ENCODE peak calls at places on chromosomes 1 and 21, in nine cellular contexts. M is heart left ventricle, W is NB4, L is IMR-90, K is ovary, R is GM12878, P is adrenal gland, O is gastrocnemius medialis, V is right lobe of liver. A is an unnamed sample.
A peak's percentile ranks its signal among the peaks of the same experiment; 100 is the strongest.

GRCh38 chr1:201166964-201167624 is 12.8 kb upstream of the TMEM9 start:
- DNase-seq in M (no peak), W (no peak), L (no peak), K (no peak), R (no peak), P (no peak), O (no peak), V (no peak), A (peak; percentile 56)

GRCh38 chr21:41953249-41953830 is 478 bp downstream of the C2CD2 start:
- DNase-seq in M (peak; percentile 50), W (no peak), L (no peak), K (peak; percentile 65), R (no peak), P (no peak), O (no peak), V (no peak), A (no peak)

GRCh38 chr1:230155021-230155420 is 88.0 kb downstream of the GALNT2 start:
- DNase-seq in M (no peak), W (no peak), L (no peak), K (no peak), R (no peak), P (no peak), O (no peak), V (no peak), A (no peak)

GRCh38 chr1:68358439-68358838 is 91.3 kb downstream of the RPE65 start:
- DNase-seq in M (peak; percentile 34), W (no peak), L (peak; percentile 8), K (no peak), R (no peak), P (no peak), O (no peak), V (no peak), A (no peak)

GRCh38 chr1:168598963-168599362 is 22.6 kb downstream of the XCL1 start:
- DNase-seq in M (no peak), W (no peak), L (no peak), K (no peak), R (no peak), P (no peak), O (no peak), V (no peak), A (no peak)

GRCh38 chr1:196531737-196532514 is 76.3 kb downstream of the KCNT2 start:
- DNase-seq in M (no peak), W (no peak), L (no peak), K (no peak), R (no peak), P (no peak), O (no peak), V (no peak), A (no peak)

GRCh38 chr1:100736324-100736723 is 16.8 kb downstream of the VCAM1 start:
- DNase-seq in M (no peak), W (no peak), L (peak; percentile 36), K (peak; percentile 30), R (no peak), P (peak; percentile 40), O (no peak), V (no peak), A (no peak)

GRCh38 chr1:39047374-39048229 is 21.5 kb downstream of the NDUFS5 start:
- DNase-seq in M (no peak), W (peak; percentile 53), L (peak; percentile 87), K (no peak), R (peak; percentile 30), P (no peak), O (peak; percentile 16), V (no peak), A (peak; percentile 42)

GRCh38 chr1:227728059-227728891 is 6.8 kb downstream of the JMJD4 start:
- DNase-seq in M (peak; percentile 85), W (peak; percentile 77), L (peak; percentile 43), K (peak; percentile 82), R (peak; percentile 24), P (peak; percentile 87), O (peak; percentile 59), V (peak; percentile 96), A (peak; percentile 94)

GRCh38 chr1:74505133-74505532 is 7.3 kb downstream of the LRRC53 start:
- DNase-seq in M (no peak), W (no peak), L (no peak), K (no peak), R (no peak), P (no peak), O (no peak), V (no peak), A (no peak)

GRCh38 chr1:175015243-175015642 is 8.0 kb downstream of the MRPS14 start:
- DNase-seq in M (no peak), W (no peak), L (peak; percentile 91), K (no peak), R (no peak), P (no peak), O (no peak), V (no peak), A (no peak)

GRCh38 chr1:89089962-89090361 is 25.0 kb upstream of the GBP1 start:
- DNase-seq in M (no peak), W (no peak), L (no peak), K (no peak), R (no peak), P (no peak), O (no peak), V (no peak), A (no peak)

GRCh38 chr1:22575532-22576147 is 12.4 kb downstream of the EPHA8 start:
- DNase-seq in M (no peak), W (peak; percentile 27), L (no peak), K (no peak), R (no peak), P (no peak), O (no peak), V (no peak), A (no peak)

GRCh38 chr1:26335774-26336476 is 18.0 kb downstream of the CRYBG2 start:
- DNase-seq in M (no peak), W (no peak), L (no peak), K (no peak), R (no peak), P (no peak), O (no peak), V (no peak), A (no peak)

GRCh38 chr1:151539321-151540020 is 638 bp upstream of the TUFT1 start:
- DNase-seq in M (peak; percentile 83), W (peak; percentile 68), L (peak; percentile 96), K (peak; percentile 80), R (peak; percentile 26), P (peak; percentile 87), O (peak; percentile 57), V (peak; percentile 93), A (peak; percentile 77)

GRCh38 chr1:157585984-157586383 is 11.9 kb downstream of the FCRL4 start:
- DNase-seq in M (no peak), W (peak; percentile 15), L (no peak), K (no peak), R (no peak), P (no peak), O (no peak), V (no peak), A (no peak)

GRCh38 chr1:98046031-98046641 is 125.3 kb upstream of the DPYD start:
- DNase-seq in M (no peak), W (no peak), L (peak; percentile 51), K (no peak), R (no peak), P (no peak), O (no peak), V (no peak), A (no peak)

DNA sequence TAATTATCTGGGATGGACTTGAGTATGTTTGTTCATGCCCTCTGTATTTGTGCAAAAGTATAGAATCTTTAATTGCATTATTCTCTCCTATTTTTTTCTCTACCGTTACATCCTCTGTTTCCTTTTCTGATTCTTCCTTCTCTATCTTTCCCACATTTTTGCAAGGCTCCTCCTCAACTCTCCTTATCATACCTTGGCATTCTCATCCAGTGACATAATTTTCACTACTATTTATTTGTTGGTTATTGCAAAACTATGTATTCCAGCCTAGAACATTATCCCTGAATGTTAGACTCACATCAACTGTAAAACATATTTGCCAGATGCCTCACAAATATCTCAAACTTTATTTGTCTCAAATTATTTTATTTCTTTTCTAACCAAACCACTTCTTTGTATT is 381.9 kb downstream of the COL11A1 start:
- DNase-seq in M (no peak), W (no peak), L (no peak), K (no peak), R (no peak), P (no peak), O (no peak), V (no peak), A (no peak)
- TF ChIP-seq POLR2A in M (no peak), W (no peak), L (no peak), K (no peak), R (no peak), P (no peak), O (no peak), V (no peak), A (no peak)

DNA sequence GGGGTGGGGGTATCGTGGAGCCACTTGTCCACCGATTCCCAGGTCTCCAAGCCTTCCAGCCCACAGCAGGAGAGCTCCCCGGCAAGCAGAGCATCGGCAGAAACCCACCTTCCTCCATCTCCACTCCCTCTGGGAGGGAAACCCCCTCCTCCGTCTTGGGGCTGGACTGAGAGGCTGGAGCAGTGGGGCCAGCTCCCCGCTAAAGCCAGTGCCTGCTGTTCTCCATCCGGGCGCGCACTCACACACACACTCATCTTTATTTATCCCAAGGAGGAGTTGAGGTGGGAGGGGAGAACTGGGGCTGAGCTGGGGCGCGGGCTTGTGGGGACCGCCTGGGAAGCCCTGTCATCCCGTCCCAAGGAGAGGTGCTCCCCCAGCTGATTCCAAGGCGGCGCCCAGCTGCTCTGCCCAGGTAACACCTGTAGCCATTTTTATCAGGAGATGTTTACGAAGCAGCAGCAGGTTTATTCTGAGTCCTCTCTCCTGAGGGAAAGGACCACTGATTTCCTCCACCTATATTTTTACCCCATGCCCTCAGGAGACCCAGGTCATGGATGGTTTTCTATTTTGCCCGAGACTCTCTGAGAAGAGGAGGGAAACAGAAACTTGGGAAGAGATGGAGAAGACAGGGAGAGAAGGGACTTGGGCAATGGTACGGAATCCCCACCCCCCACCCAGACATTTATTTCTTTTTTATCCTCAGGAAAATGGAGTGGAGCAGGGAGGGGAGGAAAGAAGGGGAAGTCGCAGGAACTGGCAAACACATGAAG is 2.1 kb downstream of the KCNN3 start:
- DNase-seq in M (peak; percentile 23), W (no peak), L (no peak), K (peak; percentile 25), R (no peak), P (no peak), O (no peak), V (no peak), A (no peak)
- H3K4me3 ChIP-seq in M (peak overlapping the region; percentile 58), W (no peak overlapping the region), L (no peak overlapping the region), K (peak overlapping the region; percentile 36), R (peak overlapping the region; percentile 88), P (no peak overlapping the region), O (peak overlapping the region; percentile 52), V (no peak overlapping the region), A (no peak overlapping the region)

DNA sequence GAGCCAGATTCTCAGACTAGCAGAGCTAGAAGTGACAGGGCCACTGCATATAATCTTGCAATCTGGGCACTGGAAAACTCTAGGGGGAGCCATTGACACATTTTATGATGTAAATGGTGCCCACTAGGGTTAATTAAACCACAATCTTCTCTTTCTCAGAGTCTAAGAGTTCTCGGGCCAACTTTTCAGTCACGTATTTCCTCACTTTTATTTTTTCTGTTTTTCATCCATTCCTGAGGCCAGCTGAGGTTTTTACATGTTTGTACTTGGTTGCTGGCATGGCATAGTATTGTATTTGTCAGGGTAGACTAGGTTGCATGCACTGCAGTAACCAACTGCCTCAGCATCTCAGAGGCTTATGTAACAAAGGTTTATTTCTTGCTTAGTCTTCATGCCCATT is 138.2 kb downstream of the ZNF326 start:
- DNase-seq in M (no peak), W (peak; percentile 51), L (peak; percentile 3), K (no peak), R (no peak), P (no peak), O (no peak), V (no peak), A (no peak)
- TF ChIP-seq CTCF in M (peak; percentile 18), W (peak; percentile 38), L (peak; percentile 32), K (no peak), R (peak; percentile 56), P (peak; percentile 27), O (no peak), V (peak; percentile 54), A (no peak)

GRCh38 chr1:155324041-155324716 is 3.5 kb downstream of the RUSC1 start:
- DNase-seq in M (peak; percentile 98), W (peak; percentile 97), L (peak; percentile 93), K (peak; percentile 92), R (peak; percentile 84), P (peak; percentile 95), O (peak; percentile 94), V (peak; percentile 99), A (peak; percentile 95)
- TF ChIP-seq POLR2A in M (no peak), W (peak; percentile 24), L (peak; percentile 64), K (peak; percentile 53), R (peak; percentile 74), P (peak; percentile 65), O (peak; percentile 55), V (peak; percentile 66), A (no peak)